ENCODE peak calls at places on chromosomes 12 and 14, in four cellular contexts. T, L, R and U are unnamed samples.

GRCh38 chr12:15928345-15928744 is 17.2 kb downstream of the DERA start:
- DNase-seq in L (peak; percentile 46), T (no peak), R (no peak), U (no peak)

GRCh38 chr14:79278286-79278797 is 933.0 kb downstream of the DIO2 start:
- DNase-seq in T (no peak), R (no peak), L (no peak), U (no peak)

GRCh38 chr14:105937253-105938054 is 411.1 kb downstream of the TMEM121 start:
- DNase-seq in T (peak; percentile 22), L (no peak), R (no peak), U (no peak)

GRCh38 chr12:71756054-71756675 is 1.5 kb downstream of the RAB21 start:
- DNase-seq in T (no peak), R (no peak), L (no peak), U (no peak)

GRCh38 chr12:132448453-132448800 is 41.5 kb upstream of the FBRSL1 start:
- DNase-seq in R (no peak), T (no peak), L (no peak), U (no peak)

GRCh38 chr14:36580856-36581831 is 1.3 kb downstream of the NKX2-8 start:
- DNase-seq in L (no peak), R (no peak), T (no peak), U (no peak)

GRCh38 chr12:1811281-1811947 is 9.0 kb upstream of the LRTM2 start:
- DNase-seq in T (no peak), R (no peak), L (no peak), U (no peak)

GRCh38 chr14:53462931-53463778 is 310.0 kb upstream of the DDHD1 start:
- DNase-seq in T (no peak), L (no peak), R (no peak), U (no peak)

GRCh38 chr14:23141706-23142467 is 22.8 kb upstream of the CEBPE start:
- DNase-seq in R (peak; percentile 93), T (peak; percentile 79), L (no peak), U (no peak)

GRCh38 chr14:64324461-64325255 is 30.5 kb upstream of the ESR2 start:
- DNase-seq in R (no peak), L (no peak), T (no peak), U (no peak)

GRCh38 chr14:89702151-89702936 is 252.2 kb downstream of the EFCAB11 start:
- DNase-seq in L (no peak), T (no peak), R (peak; percentile 24), U (no peak)

GRCh38 chr12:85835810-85836715 is at the start of gene RASSF9:
- DNase-seq in R (peak; percentile 78), T (peak; percentile 80), L (no peak), U (no peak)

GRCh38 chr14:31228533-31228932 is 20.9 kb upstream of the HECTD1 start:
- DNase-seq in L (no peak), T (no peak), R (no peak), U (no peak)

GRCh38 chr14:24630872-24631477 is 3.0 kb downstream of the GZMB start:
- DNase-seq in R (peak; percentile 56), T (peak; percentile 54), L (no peak), U (no peak)

GRCh38 chr12:115857923-115858322 is 419.6 kb downstream of the MED13L start:
- DNase-seq in L (no peak), R (no peak), T (no peak), U (no peak)

GRCh38 chr12:6360578-6361490 is 14.5 kb downstream of the SCNN1A start:
- DNase-seq in T (no peak), R (no peak), L (no peak), U (no peak)

GRCh38 chr14:37585971-37586759 is 8.9 kb downstream of the FOXA1 start:
- DNase-seq in T (no peak), R (no peak), L (no peak), U (no peak)

GRCh38 chr12:26239508-26240328 is 44.3 kb downstream of the SSPN start:
- DNase-seq in T (no peak), L (no peak), R (peak; percentile 95), U (peak; percentile 38)

GRCh38 chr14:21825147-21825743 is 151.6 kb upstream of the OR4E1 start:
- DNase-seq in T (no peak), R (no peak), L (no peak), U (no peak)

GRCh38 chr12:60144395-60144794 is 548.6 kb downstream of the SLC16A7 start:
- DNase-seq in R (no peak), T (no peak), L (no peak), U (no peak)

GRCh38 chr12:99772274-99772673 is 124.7 kb downstream of the GARIN6 start:
- DNase-seq in L (no peak), T (no peak), R (no peak), U (no peak)
- H3K27ac ChIP-seq in L (no peak overlapping the region), T (no peak overlapping the region), R (no peak overlapping the region), U (no peak overlapping the region)

GRCh38 chr14:75442642-75443041 is 14.8 kb downstream of the JDP2 start:
- DNase-seq in T (no peak), R (no peak), L (no peak), U (no peak)
- H3K4me3 ChIP-seq in T (no peak overlapping the region), R (no peak overlapping the region), L (no peak overlapping the region), U (no peak overlapping the region)

GRCh38 chr12:7661741-7662140 is 4.0 kb downstream of the APOBEC1 start:
- DNase-seq in R (no peak), L (no peak), T (no peak), U (no peak)

GRCh38 chr12:7666595-7666994 is 887 bp upstream of the APOBEC1 start:
- DNase-seq in R (no peak), T (no peak), L (no peak), U (no peak)

DNA sequence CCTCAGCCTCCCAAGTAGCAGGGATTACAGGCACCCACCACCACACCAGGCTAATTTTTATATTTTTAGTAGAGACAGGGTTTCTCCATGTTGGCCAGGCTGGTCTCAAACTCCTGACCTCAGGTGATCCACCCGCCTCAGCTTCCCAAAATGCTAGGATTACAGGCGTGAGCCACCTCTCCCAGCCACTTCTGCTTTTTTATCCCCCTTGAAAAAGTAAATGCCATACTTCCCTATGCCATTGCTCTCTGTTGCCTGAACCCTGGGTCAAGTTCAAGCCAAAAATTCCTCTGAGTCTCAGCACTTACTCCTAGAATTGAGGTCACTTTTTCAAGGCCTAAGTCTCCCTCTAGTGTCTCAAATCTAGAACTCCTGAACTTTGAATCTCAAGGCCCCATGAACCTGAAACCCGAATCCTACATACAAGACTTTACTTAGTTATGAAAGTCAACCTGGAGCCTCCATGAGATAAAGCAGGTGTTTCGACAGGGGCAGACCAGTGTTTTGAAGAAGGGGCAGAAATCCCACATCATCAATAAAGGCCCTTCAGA is 1.4 kb upstream of the APOBEC1 start:
- DNase-seq in T (no peak), L (no peak), R (no peak), U (no peak)
- TF ChIP-seq CTCF in T (no peak), L (peak; percentile 52), R (no peak), U (no peak)

GRCh38 chr14:77868552-77869300 is 68.8 kb downstream of the ADCK1 start:
- DNase-seq in R (no peak), L (no peak), T (no peak), U (no peak)
- H3K27ac ChIP-seq in R (no peak overlapping the region), L (no peak overlapping the region), T (no peak overlapping the region), U (no peak overlapping the region)

GRCh38 chr12:32158525-32158924 is 51.9 kb downstream of the BICD1 start:
- DNase-seq in L (no peak), T (no peak), R (no peak), U (no peak)

GRCh38 chr12:32159381-32159780 is 52.7 kb downstream of the BICD1 start:
- DNase-seq in T (no peak), L (no peak), R (no peak), U (no peak)

GRCh38 chr12:32161040-32161439 is 54.4 kb downstream of the BICD1 start:
- DNase-seq in L (no peak), T (no peak), R (no peak), U (no peak)

GRCh38 chr12:32163596-32163995 is 56.9 kb downstream of the BICD1 start:
- DNase-seq in L (no peak), R (no peak), T (no peak), U (no peak)

GRCh38 chr12:32159925-32160324 is 53.3 kb downstream of the BICD1 start:
- DNase-seq in T (no peak), R (no peak), L (no peak), U (no peak)
- H3K4me3 ChIP-seq in T (no peak overlapping the region), R (no peak overlapping the region), L (no peak overlapping the region), U (no peak overlapping the region)

GRCh38 chr14:96747006-96747405 is 50.2 kb upstream of the VRK1 start:
- DNase-seq in L (no peak), T (no peak), R (no peak), U (no peak)
- TF ChIP-seq CTCF in L (no peak), T (no peak), R (no peak), U (no peak)

GRCh38 chr12:68633614-68634558 is 23.2 kb downstream of the RAP1B start:
- DNase-seq in T (no peak), R (no peak), L (no peak), U (no peak)
- H3K27ac ChIP-seq in T (no peak overlapping the region), R (no peak overlapping the region), L (peak overlapping the region; percentile 64), U (no peak overlapping the region)

GRCh38 chr14:94689218-94689984 is 77.2 kb downstream of the SERPINA3 start:
- DNase-seq in L (no peak), R (peak; percentile 27), T (peak; percentile 68), U (no peak)
- H3K4me3 ChIP-seq in L (peak overlapping the region; percentile 14), R (no peak overlapping the region), T (no peak overlapping the region), U (no peak overlapping the region)